ENCODE peak calls at places on chromosomes 3 and 15, in seven cellular contexts. L is ureter; A is AG08395; H is stimulated activated CD4-positive, alpha-beta T cell treated with anti-CD3 and anti-CD28 coated beads, Interleukin-2, amount 100 ng/mL, for 24 hours; P is activated naive CD4-positive, alpha-beta T cell treated with Interleukin-2 at 50 U/mL for 16 hours; Q is tibial artery; R is H9. I is an unnamed sample.

GRCh38 chr15:98003976-98004375 is 43.5 kb downstream of the ARRDC4 start:
- DNase-seq in R (no peak), A (no peak), P (no peak), Q (no peak), L (no peak), H (no peak), I (no peak)

GRCh38 chr3:55128201-55128870 is 200.5 kb upstream of the LRTM1 start:
- DNase-seq in A (peak), Q (no peak), R (no peak), H (no peak), L (no peak), P (no peak), I (no peak)

GRCh38 chr3:191070201-191070600 is 128.8 kb upstream of the OSTN start:
- DNase-seq in P (no peak), A (peak), Q (no peak), H (no peak), L (no peak), R (no peak), I (no peak)

GRCh38 chr15:59191855-59192237 is 14.8 kb upstream of the LDHAL6B start:
- DNase-seq in A (peak), P (no peak), Q (no peak), R (no peak), L (no peak), H (no peak), I (no peak)

GRCh38 chr3:68239542-68239941 is 585.1 kb upstream of the SUCLG2 start:
- DNase-seq in L (no peak), Q (no peak), A (no peak), H (no peak), R (no peak), P (no peak), I (no peak)

GRCh38 chr3:120324185-120324584 is 25.0 kb downstream of the LRRC58 start:
- DNase-seq in L (no peak), P (no peak), Q (no peak), A (peak), R (no peak), H (no peak), I (no peak)

GRCh38 chr15:96678386-96678785 is 347.9 kb downstream of the NR2F2 start:
- DNase-seq in A (no peak), P (no peak), L (no peak), R (no peak), Q (no peak), H (no peak), I (no peak)

GRCh38 chr3:102530443-102531195 is 95.8 kb downstream of the ZPLD1 start:
- DNase-seq in L (no peak), P (no peak), Q (no peak), A (no peak), H (no peak), R (no peak), I (no peak)

GRCh38 chr15:94306700-94307650 is 75.6 kb downstream of the MCTP2 start:
- DNase-seq in H (no peak), P (no peak), A (no peak), Q (no peak), R (no peak), L (no peak), I (no peak)

GRCh38 chr3:171458056-171458856 is 1.9 kb downstream of the TNIK start:
- DNase-seq in A (no peak), P (peak), H (peak), Q (no peak), R (peak), L (peak), I (peak)

GRCh38 chr3:86046436-86047328 is 944.3 kb downstream of the VGLL3 start:
- DNase-seq in A (peak), P (no peak), Q (no peak), H (no peak), R (no peak), L (no peak), I (no peak)

GRCh38 chr15:43118829-43119228 is 13.0 kb upstream of the UBR1 start:
- DNase-seq in H (no peak), L (no peak), R (no peak), P (no peak), A (no peak), Q (no peak), I (no peak)

GRCh38 chr3:190073264-190073663 is 47.4 kb downstream of the P3H2 start:
- DNase-seq in H (no peak), A (no peak), Q (no peak), P (no peak), L (no peak), R (no peak), I (no peak)

GRCh38 chr15:66133247-66133646 is 120.3 kb downstream of the MEGF11 start:
- DNase-seq in L (no peak), H (no peak), R (no peak), Q (no peak), P (no peak), A (no peak), I (no peak)

GRCh38 chr3:190701096-190701532 is 161.4 kb downstream of the GMNC start:
- DNase-seq in L (peak), A (peak), H (no peak), P (no peak), Q (no peak), R (peak), I (no peak)

GRCh38 chr15:97683816-97684215 is 276.7 kb upstream of the ARRDC4 start:
- DNase-seq in Q (no peak), R (no peak), P (no peak), A (no peak), H (no peak), L (no peak), I (no peak)

GRCh38 chr3:46423588-46423987 is 16.5 kb downstream of the CCRL2 start:
- DNase-seq in A (no peak), H (no peak), Q (no peak), R (no peak), L (no peak), P (no peak), I (no peak)

GRCh38 chr3:8558645-8559044 is 57.0 kb downstream of the LMCD1 start:
- DNase-seq in P (no peak), A (no peak), Q (no peak), H (no peak), L (no peak), R (no peak), I (no peak)

GRCh38 chr3:195003006-195003892 is 267.7 kb downstream of the XXYLT1 start:
- DNase-seq in H (no peak), P (no peak), A (no peak), Q (peak), R (no peak), L (peak), I (no peak)

GRCh38 chr3:105639131-105639530 is 229.7 kb downstream of the CBLB start:
- DNase-seq in A (no peak), H (no peak), R (no peak), L (no peak), P (no peak), Q (no peak), I (no peak)

GRCh38 chr15:51907136-51907862 is 64.3 kb downstream of the LEO1 start:
- DNase-seq in A (peak), Q (no peak), P (no peak), L (peak), R (no peak), H (no peak), I (no peak)

GRCh38 chr3:8813411-8813810 is 44.0 kb upstream of the OXTR start:
- DNase-seq in R (no peak), P (no peak), A (no peak), Q (no peak), L (no peak), H (no peak), I (no peak)

GRCh38 chr3:57228734-57229505 is 1.4 kb downstream of the APPL1 start:
- DNase-seq in Q (no peak), P (no peak), L (no peak), H (no peak), R (no peak), A (peak), I (no peak)

GRCh38 chr15:100730129-100730528 is 127.7 kb downstream of the ASB7 start:
- DNase-seq in L (no peak), P (no peak), R (no peak), H (no peak), A (no peak), Q (no peak), I (no peak)

GRCh38 chr15:28944286-28944685 is 58.5 kb downstream of the APBA2 start:
- DNase-seq in L (no peak), Q (peak), A (no peak), H (peak), R (peak), P (no peak), I (peak)

GRCh38 chr3:135056084-135056730 is 261.1 kb downstream of the EPHB1 start:
- DNase-seq in Q (no peak), H (no peak), A (no peak), R (no peak), P (no peak), L (no peak), I (no peak)

GRCh38 chr15:70494861-70495571 is 268.3 kb downstream of the UACA start:
- DNase-seq in P (peak), L (no peak), R (no peak), A (peak), Q (no peak), H (peak), I (no peak)

GRCh38 chr3:107450254-107450653 is 72.5 kb upstream of the BBX start:
- DNase-seq in L (no peak), R (no peak), A (peak), Q (no peak), P (no peak), H (no peak), I (no peak)

GRCh38 chr3:22170370-22170769 is 419.4 kb upstream of the ZNF385D start:
- DNase-seq in H (no peak), Q (no peak), A (no peak), R (no peak), L (no peak), P (no peak), I (no peak)

GRCh38 chr3:153615863-153616262 is 453.8 kb downstream of the RAP2B start:
- DNase-seq in Q (no peak), P (no peak), H (no peak), R (no peak), L (no peak), A (no peak), I (no peak)

GRCh38 chr3:190338717-190339116 is 16.5 kb upstream of the CLDN1 start:
- DNase-seq in Q (no peak), L (no peak), R (no peak), A (no peak), P (no peak), H (no peak), I (no peak)

GRCh38 chr3:57805674-57806073 is 49.6 kb downstream of the SLMAP start:
- DNase-seq in L (no peak), P (no peak), H (no peak), Q (no peak), R (no peak), A (peak), I (no peak)

GRCh38 chr3:59240856-59241255 is 191.0 kb upstream of the CFAP20DC start:
- DNase-seq in R (no peak), H (no peak), Q (no peak), P (no peak), L (no peak), A (no peak), I (no peak)

GRCh38 chr3:4001976-4002375 is 202.7 kb downstream of the LRRN1 start:
- DNase-seq in A (no peak), Q (no peak), R (no peak), P (no peak), L (no peak), H (no peak), I (no peak)

GRCh38 chr3:71865727-71866126 is 80.8 kb upstream of the PROK2 start:
- DNase-seq in H (no peak), A (no peak), L (no peak), Q (no peak), P (no peak), R (no peak), I (no peak)

GRCh38 chr3:149936812-149937230 is 33.9 kb downstream of the PFN2 start:
- DNase-seq in L (no peak), P (peak), H (peak), R (peak), A (peak), Q (peak), I (peak)

GRCh38 chr3:195224980-195225580 is 45.9 kb downstream of the XXYLT1 start:
- DNase-seq in Q (no peak), P (no peak), A (no peak), H (no peak), L (peak), R (no peak), I (peak)

I was measured in activated effector memory CD4-positive, alpha-beta T cell treated with anti-CD3 and anti-CD28 coated beads, Interleukin-2, amount 50 U/mL, for 16 hours.